ENCODE peak calls at places on chromosomes 13 and 19, in seven cellular contexts. W, V, N, O, M, A and K are unnamed samples.

GRCh38 chr19:3494559-3494958 is 5.9 kb downstream of the DOHH start:
- DNase-seq in W (peak; percentile 66), V (no peak), N (no peak), O (no peak), M (no peak), A (no peak), K (no peak)

GRCh38 chr13:113083402-113084061 is 22.1 kb upstream of the F7 start:
- DNase-seq in W (peak; percentile 63), V (peak; percentile 89), N (no peak), O (no peak), M (peak; percentile 44), A (peak; percentile 76), K (no peak)

GRCh38 chr13:27968316-27969072 is 621 bp downstream of the CDX2 start:
- DNase-seq in W (no peak), V (no peak), N (no peak), O (peak; percentile 48), M (no peak), A (no peak), K (no peak)

GRCh38 chr13:37383856-37384255 is 214.7 kb downstream of the POSTN start:
- DNase-seq in W (no peak), V (no peak), N (no peak), O (no peak), M (no peak), A (no peak), K (no peak)

GRCh38 chr13:23777571-23777870 is 111.7 kb downstream of the MIPEP start:
- DNase-seq in W (no peak), V (no peak), N (no peak), O (no peak), M (no peak), A (no peak), K (no peak)

GRCh38 chr19:56108447-56109195 is 12.5 kb downstream of the ZNF787 start:
- DNase-seq in W (peak; percentile 42), V (peak; percentile 82), N (no peak), O (peak; percentile 69), M (peak; percentile 79), A (peak; percentile 60), K (no peak)

GRCh38 chr19:42352216-42352892 is 26.9 kb downstream of the MEGF8 start:
- DNase-seq in W (peak; percentile 48), V (no peak), N (no peak), O (no peak), M (no peak), A (no peak), K (no peak)

GRCh38 chr19:15828121-15828620 is 12.7 kb upstream of the OR10H1 start:
- DNase-seq in W (no peak), V (no peak), N (no peak), O (no peak), M (no peak), A (no peak), K (no peak)

GRCh38 chr13:45137501-45137880 is 17.2 kb downstream of the GTF2F2 start:
- DNase-seq in W (no peak), V (no peak), N (no peak), O (no peak), M (no peak), A (no peak), K (no peak)

GRCh38 chr13:109610517-109610916 is 175.9 kb downstream of the IRS2 start:
- DNase-seq in W (no peak), V (peak; percentile 73), N (peak; percentile 15), O (peak; percentile 13), M (peak; percentile 19), A (peak; percentile 43), K (peak; percentile 5)

GRCh38 chr19:1907563-1908363 is 2.6 kb downstream of the ADAT3 start:
- DNase-seq in W (peak; percentile 52), V (peak; percentile 79), N (no peak), O (peak; percentile 75), M (no peak), A (no peak), K (no peak)
- H3K4me1 ChIP-seq in W (peaks cover 13% of the 10 kb centered on the region), V (peaks cover 28% of the 10 kb centered on the region), N (peaks cover 6% of the 10 kb centered on the region), O (peaks cover 66% of the 10 kb centered on the region), M (no peaks in the 10 kb centered on the region), A (peaks cover 19% of the 10 kb centered on the region), K (peaks cover 3% of the 10 kb centered on the region)

GRCh38 chr13:100673376-100673830 is 1.2 kb downstream of the TMTC4 start:
- DNase-seq in W (no peak), V (no peak), N (no peak), O (peak; percentile 17), M (no peak), A (no peak), K (no peak)

GRCh38 chr13:100668408-100668807 is 6.2 kb downstream of the TMTC4 start:
- DNase-seq in W (no peak), V (no peak), N (no peak), O (no peak), M (peak; percentile 55), A (no peak), K (no peak)

GRCh38 chr13:100674363-100674847 is at the start of gene TMTC4:
- DNase-seq in W (no peak), V (no peak), N (no peak), O (no peak), M (no peak), A (no peak), K (no peak)

GRCh38 chr13:100673831-100674362 is 698 bp downstream of the TMTC4 start:
- DNase-seq in W (no peak), V (peak; percentile 76), N (peak; percentile 30), O (peak; percentile 67), M (peak; percentile 89), A (peak; percentile 66), K (no peak)

GRCh38 chr13:100671389-100672182 is 3.0 kb downstream of the TMTC4 start:
- DNase-seq in W (no peak), V (no peak), N (no peak), O (peak; percentile 20), M (no peak), A (no peak), K (no peak)
- H3K27ac ChIP-seq in W (no peak overlapping the region), V (no peak overlapping the region), N (no peak overlapping the region), O (no peak overlapping the region), M (no peak overlapping the region), A (no peak overlapping the region), K (no peak overlapping the region)

GRCh38 chr19:46232029-46232428 is 2.5 kb downstream of the IGFL1 start:
- DNase-seq in W (peak; percentile 49), V (peak; percentile 78), N (no peak), O (no peak), M (no peak), A (no peak), K (no peak)
- H3K27me3 ChIP-seq in W (peaks cover 20% of the 10 kb centered on the region), V (peaks cover 6% of the 10 kb centered on the region), N (peaks cover 6% of the 10 kb centered on the region), O (no peaks in the 10 kb centered on the region), M (peaks cover 30% of the 10 kb centered on the region), A (peaks cover 82% of the 10 kb centered on the region), K (no peaks in the 10 kb centered on the region)

GRCh38 chr13:47146136-47146535 is 249.3 kb upstream of the HTR2A start:
- DNase-seq in W (no peak), V (no peak), N (no peak), O (no peak), M (peak; percentile 8), A (no peak), K (no peak)
- H3K4me1 ChIP-seq in W (no peaks in the 10 kb centered on the region), V (no peaks in the 10 kb centered on the region), N (no peaks in the 10 kb centered on the region), O (peaks cover 26% of the 10 kb centered on the region), M (peaks cover 6% of the 10 kb centered on the region), A (no peaks in the 10 kb centered on the region), K (no peaks in the 10 kb centered on the region)